ENCODE peak calls at places on chromosomes 16 and 17, in four cellular contexts. T is IMR-90, V is A549, W is left ventricle myocardium inferior. C is an unnamed sample.

GRCh38 chr16:79770244-79771064 is 169.9 kb upstream of the MAF start:
- DNase-seq in T (peak), V (peak), W (peak), C (peak)

GRCh38 chr17:8975091-8975707 is 9.7 kb upstream of the PIK3R5 start:
- DNase-seq in T (no peak), V (no peak), W (no peak), C (no peak)

GRCh38 chr16:2016407-2016922 is 3.1 kb upstream of the NPW start:
- DNase-seq in T (no peak), V (no peak), W (no peak), C (peak)

GRCh38 chr17:75240394-75241142 is 20.8 kb downstream of the GGA3 start:
- DNase-seq in T (peak), V (peak), W (no peak), C (peak)

GRCh38 chr16:72066747-72067146 is 3.7 kb downstream of the HPR start:
- DNase-seq in T (peak), V (peak), W (no peak), C (no peak)

GRCh38 chr16:10577305-10578202 is 2.8 kb downstream of the EMP2 start:
- DNase-seq in T (no peak), V (no peak), W (peak), C (peak)

GRCh38 chr17:12790806-12791148 is 1.5 kb downstream of the ARHGAP44 start:
- DNase-seq in T (no peak), V (no peak), W (no peak), C (peak)

GRCh38 chr17:62671553-62671952 is 44.1 kb downstream of the MRC2 start:
- DNase-seq in T (no peak), V (no peak), W (no peak), C (no peak)

GRCh38 chr17:44623070-44623725 is 33.1 kb upstream of the MEIOC start:
- DNase-seq in T (no peak), V (no peak), W (no peak), C (no peak)

GRCh38 chr17:16920628-16921020 is 51.3 kb downstream of the TNFRSF13B start:
- DNase-seq in T (no peak), V (no peak), W (peak), C (no peak)

GRCh38 chr17:73548620-73549311 is 95.5 kb downstream of the SDK2 start:
- DNase-seq in T (no peak), V (no peak), W (no peak), C (no peak)
- TF ChIP-seq CTCF in T (no peak), V (no peak), W (no peak), C (no peak)

DNA sequence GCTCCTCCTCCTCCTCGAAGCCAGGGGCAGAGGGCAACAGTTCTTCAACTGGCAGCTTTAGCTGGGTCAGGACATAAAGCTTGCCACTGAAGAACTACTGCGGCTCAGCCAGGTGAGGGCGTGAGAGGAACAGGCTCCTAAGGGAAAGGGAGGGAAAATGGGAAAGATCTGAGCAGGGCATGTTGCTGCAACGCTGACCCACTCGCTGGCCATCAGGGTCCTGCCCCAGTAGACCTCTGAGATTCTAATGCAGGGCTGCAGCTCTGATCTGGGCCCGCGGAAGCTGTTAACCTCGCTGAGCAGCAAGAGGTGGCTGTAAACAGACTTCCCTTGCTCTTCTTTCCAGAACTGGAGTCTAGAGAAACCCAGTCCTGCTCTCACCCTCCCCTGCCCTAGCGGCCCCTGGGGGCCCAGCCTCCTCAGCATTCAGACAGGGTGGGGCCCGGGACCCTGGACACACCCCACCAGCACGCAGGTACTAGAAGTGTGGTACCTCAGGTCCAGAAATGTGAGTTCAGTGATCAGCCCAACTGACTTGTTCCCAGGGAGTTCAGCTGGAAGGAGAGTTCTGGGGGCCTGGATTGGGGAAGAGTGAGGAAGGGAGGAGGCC is 3.8 kb upstream of the TLCD2 start:
- DNase-seq in T (peak), V (peak), W (no peak), C (peak)
- TF ChIP-seq CTCF in T (peak), V (peak), W (peak), C (no peak)

DNA sequence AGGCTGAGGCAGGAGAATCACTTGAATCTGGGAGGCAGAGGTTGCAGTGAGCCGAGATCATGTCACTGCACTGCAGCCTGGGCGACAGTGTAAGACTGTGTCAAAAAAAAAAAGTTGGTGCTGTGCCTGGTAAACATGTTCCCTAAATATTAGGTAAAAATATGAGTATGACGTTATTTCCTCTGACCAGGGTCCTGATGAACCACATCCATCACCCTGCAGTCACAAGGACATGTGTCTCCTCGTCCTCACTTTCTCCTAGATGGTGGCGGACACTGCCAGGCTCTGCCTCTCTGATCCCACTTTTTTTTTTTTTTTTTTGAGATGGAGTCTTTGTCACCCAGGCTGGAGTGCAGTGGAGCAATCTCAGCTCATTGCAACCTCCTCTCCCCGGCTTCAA is 28.7 kb downstream of the LGALS9 start:
- DNase-seq in T (no peak), V (no peak), W (no peak), C (no peak)
- TF ChIP-seq CTCF in T (no peak), V (no peak), W (no peak), C (no peak)

DNA sequence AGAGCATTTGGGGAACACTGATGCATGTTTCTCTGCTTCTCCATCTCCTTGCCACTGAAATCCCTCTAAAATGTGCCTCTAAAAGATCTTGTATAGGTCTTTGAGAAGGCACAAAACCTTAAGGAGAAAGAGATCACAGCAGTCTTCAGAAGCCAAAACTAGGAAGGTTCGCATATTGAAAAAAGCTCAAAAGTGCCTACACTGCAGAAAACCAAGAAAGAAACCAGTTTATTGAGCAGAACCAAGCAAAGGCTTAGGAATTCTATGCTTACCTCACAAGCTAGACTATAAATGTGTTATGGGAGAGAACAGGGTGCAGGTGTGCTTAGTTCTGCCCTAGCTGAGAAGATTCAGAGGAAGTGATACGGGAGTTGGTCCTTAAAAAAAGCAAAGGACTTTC is 16.6 kb downstream of the DGKE start:
- DNase-seq in T (no peak), V (no peak), W (no peak), C (no peak)
- TF ChIP-seq CTCF in T (no peak), V (no peak), W (no peak), C (no peak)

GRCh38 chr16:82967424-82967823 is 340.7 kb downstream of the CDH13 start:
- DNase-seq in T (no peak), V (no peak), W (no peak), C (no peak)
- TF ChIP-seq CTCF in T (no peak), V (no peak), W (no peak), C (no peak)

GRCh38 chr17:4997302-4998026 is at the start of the genes INCA1 and KIF1C:
- DNase-seq in T (peak), V (peak), W (peak), C (peak)
- TF ChIP-seq CTCF in T (no peak), V (no peak), W (peak), C (no peak)

DNA sequence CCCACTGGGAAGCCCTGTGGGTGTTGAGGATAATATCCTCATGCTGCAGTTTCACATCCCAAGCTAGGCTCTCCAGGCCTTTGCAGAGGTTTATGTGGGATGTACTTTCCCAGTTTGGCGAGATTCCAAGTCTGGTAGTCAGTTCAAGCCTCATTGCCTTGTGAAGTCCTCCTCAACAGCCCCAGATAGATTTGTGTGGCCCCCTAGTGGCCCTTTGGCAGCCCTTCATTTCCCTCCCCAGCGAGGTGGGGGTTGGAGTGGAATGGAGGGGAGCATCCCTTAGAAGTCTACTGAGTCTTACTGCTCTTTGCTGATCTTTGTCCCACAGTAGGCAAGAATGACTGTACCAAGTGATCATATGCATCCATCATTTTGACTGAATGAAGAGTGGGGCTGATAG is 137.9 kb downstream of the CDH11 start:
- DNase-seq in T (peak), V (no peak), W (no peak), C (peak)
- TF ChIP-seq CTCF in T (peak), V (peak), W (peak), C (peak)

DNA sequence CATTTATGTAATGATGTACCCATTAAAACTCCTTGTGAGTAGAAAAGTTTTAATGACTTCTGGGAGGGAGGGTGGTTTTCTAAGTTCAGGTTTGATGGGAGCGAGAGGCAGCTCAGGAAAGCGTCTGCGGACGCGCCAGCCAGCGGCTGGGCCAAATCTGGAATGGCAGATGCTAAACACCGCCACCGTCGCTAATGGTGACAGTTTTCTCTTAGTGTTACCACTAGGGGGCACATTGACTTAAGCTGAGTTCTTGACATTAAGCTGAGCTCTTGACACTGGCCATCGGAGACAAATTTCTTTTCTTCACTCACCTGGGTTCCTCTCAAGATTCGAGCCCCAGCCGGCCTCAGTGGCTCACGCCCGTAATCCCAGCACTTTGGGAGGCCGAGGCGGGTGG is 6.7 kb downstream of the TRPV1 start:
- DNase-seq in T (peak), V (peak), W (no peak), C (peak)
- TF ChIP-seq CTCF in T (no peak), V (peak), W (peak), C (peak)

DNA sequence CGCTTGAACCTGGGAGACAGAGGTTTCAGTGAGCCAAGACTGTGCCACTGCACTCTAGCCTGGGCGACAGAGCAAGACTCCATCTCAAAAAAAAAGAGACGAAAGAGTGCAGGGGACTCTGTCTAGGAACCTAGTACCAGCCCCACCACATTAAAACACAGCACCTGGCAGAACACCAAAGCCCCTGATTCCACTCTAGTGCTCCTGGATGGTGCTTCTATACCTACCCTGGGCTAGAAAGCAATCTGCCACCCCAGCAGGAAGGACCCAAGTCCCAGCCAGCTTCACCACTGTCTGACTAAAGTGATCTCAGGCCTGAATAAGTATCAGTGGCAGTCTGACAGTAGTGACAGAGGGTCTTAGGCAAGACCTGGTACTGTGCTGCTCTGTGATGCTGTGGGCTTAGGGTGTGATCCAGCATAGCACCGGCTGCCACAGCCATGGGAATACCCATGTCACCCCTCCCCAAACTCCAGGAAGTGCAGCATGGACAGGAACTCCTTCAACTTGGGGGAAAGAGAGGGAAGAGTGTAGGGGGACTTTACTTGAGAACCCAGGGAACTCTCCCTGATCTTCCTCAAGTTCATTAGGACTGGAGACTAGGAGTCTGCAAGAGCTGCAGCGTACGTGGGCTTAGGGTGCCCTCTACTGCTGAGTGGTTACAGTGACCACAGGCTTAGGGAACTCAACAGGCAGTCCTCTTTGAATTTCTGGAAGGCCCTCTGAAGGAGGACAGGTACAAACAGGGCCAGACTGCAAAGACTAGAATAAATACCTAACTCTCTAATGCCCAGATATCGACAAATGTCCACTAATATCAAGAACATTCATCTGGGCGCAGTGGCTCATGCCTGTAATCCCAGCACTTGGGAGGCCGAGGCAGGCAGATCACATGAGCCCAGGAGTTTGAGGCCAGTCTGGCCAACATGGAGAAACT is 30.0 kb upstream of the RNF43 start:
- DNase-seq in T (peak), V (peak), W (peak), C (peak)
- TF ChIP-seq CTCF in T (peak), V (peak), W (peak), C (peak)

C was measured in glutamatergic neuron.